ENCODE peak calls at places on chromosomes 7 and 10, in eight cellular contexts. W is bronchial epithelial cell; K is fibroblast of lung; U is neuronal stem cell; S is brain microvascular endothelial cell; C is naive thymus-derived CD4-positive, alpha-beta T cell; N is upper lobe of right lung; J is H7. Z is an unnamed sample. For H3K27me3, the result is how much of the 10 kb centered on the place peaks cover.

GRCh38 chr10:128463991-128464755 is 337.9 kb upstream of the MKI67 start:
- DNase-seq in W (peak), K (peak), U (peak), S (peak), C (peak), N (peak), J (peak), Z (peak)

GRCh38 chr7:133742709-133743538 is 384.2 kb upstream of the LRGUK start:
- DNase-seq in W (peak), K (peak), U (no peak), S (peak), C (no peak), N (no peak), J (no peak), Z (no peak)

GRCh38 chr10:91798736-91799579 is 732 bp downstream of the TNKS2 start:
- DNase-seq in W (peak), K (peak), U (no peak), S (peak), C (peak), N (peak), J (peak), Z (peak)

GRCh38 chr7:5296627-5297226 is 14.0 kb downstream of the SLC29A4 start:
- DNase-seq in W (no peak), K (no peak), U (peak), S (no peak), C (peak), N (no peak), J (peak), Z (peak)

GRCh38 chr10:102596506-102596971 is 47.7 kb upstream of the TRIM8 start:
- DNase-seq in W (peak), K (peak), U (peak), S (peak), C (peak), N (no peak), J (peak), Z (no peak)

GRCh38 chr10:70222340-70222794 is 10.9 kb downstream of the PPA1 start:
- DNase-seq in W (peak), K (no peak), U (no peak), S (no peak), C (no peak), N (no peak), J (no peak), Z (no peak)

GRCh38 chr10:604716-605631 is 84.5 kb downstream of the DIP2C start:
- DNase-seq in W (no peak), K (no peak), U (no peak), S (no peak), C (no peak), N (peak), J (no peak), Z (no peak)

GRCh38 chr7:139573871-139574270 is 50.4 kb downstream of the CLEC2L start:
- DNase-seq in W (no peak), K (no peak), U (no peak), S (no peak), C (no peak), N (no peak), J (no peak), Z (no peak)

GRCh38 chr10:92816106-92816505 is 32.2 kb upstream of the EXOC6 start:
- DNase-seq in W (no peak), K (peak), U (no peak), S (no peak), C (no peak), N (no peak), J (no peak), Z (no peak)

GRCh38 chr7:71871446-71871845 is 540.7 kb downstream of the CALN1 start:
- DNase-seq in W (no peak), K (no peak), U (no peak), S (no peak), C (no peak), N (no peak), J (peak), Z (no peak)

GRCh38 chr10:43295436-43295835 is 28.6 kb upstream of the RASGEF1A start:
- DNase-seq in W (no peak), K (no peak), U (no peak), S (no peak), C (no peak), N (no peak), J (no peak), Z (no peak)

GRCh38 chr10:92064506-92064905 is 140.9 kb downstream of the BTAF1 start:
- DNase-seq in W (no peak), K (peak), U (no peak), S (peak), C (no peak), N (no peak), J (no peak), Z (no peak)

GRCh38 chr7:28298870-28299484 is 113.3 kb upstream of the CREB5 start:
- DNase-seq in W (peak), K (peak), U (peak), S (peak), C (no peak), N (no peak), J (peak), Z (no peak)

GRCh38 chr7:46486264-46487206 is 565.5 kb upstream of the IGFBP3 start:
- DNase-seq in W (peak), K (peak), U (no peak), S (peak), C (no peak), N (no peak), J (no peak), Z (no peak)

GRCh38 chr10:58217612-58218011 is 50.1 kb downstream of the IPMK start:
- DNase-seq in W (no peak), K (peak), U (no peak), S (no peak), C (no peak), N (no peak), J (no peak), Z (no peak)

GRCh38 chr10:110192552-110192951 is 14.9 kb upstream of the MXI1 start:
- DNase-seq in W (no peak), K (no peak), U (no peak), S (no peak), C (no peak), N (no peak), J (peak), Z (peak)

GRCh38 chr7:24924375-24924774 is 55.6 kb downstream of the OSBPL3 start:
- DNase-seq in W (no peak), K (no peak), U (no peak), S (no peak), C (no peak), N (no peak), J (no peak), Z (peak)

DNA sequence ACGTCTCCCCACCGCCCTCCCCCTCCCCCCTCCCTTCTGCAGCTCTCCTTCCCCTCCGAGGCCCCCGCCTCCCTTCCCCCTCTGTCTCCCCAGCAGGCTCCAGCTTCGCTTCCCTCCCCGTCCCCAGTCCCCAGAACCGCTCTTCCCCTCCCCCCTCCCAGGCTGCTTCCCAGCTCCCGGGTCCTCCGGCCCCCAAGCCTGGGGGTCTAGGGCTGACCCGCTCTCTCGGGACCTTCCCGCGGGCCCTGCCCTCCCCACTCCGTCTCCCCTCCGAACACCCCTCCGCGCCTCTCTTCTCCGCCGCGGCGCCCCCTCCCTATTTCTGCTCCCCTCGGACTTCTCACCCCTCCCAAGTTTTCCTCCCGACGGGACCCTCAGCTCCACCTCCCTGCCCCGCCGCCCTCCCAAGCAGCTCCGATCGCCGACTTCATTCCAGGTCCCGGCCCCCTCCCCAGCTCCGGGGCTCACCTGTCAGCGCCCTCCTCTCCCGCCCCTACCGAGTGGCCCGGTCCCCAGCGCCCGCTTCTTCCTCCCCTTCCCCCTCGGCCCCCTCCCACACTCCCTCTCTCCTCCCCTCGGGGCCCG is 1.1 kb downstream of the ZNF467 start:
- DNase-seq in W (no peak), K (no peak), U (peak), S (no peak), C (peak), N (peak), J (peak), Z (no peak)
- H3K27me3 ChIP-seq in W (under half), K (under half), U (under half), S (under half), C (under half), N (under half), J (half or more), Z (under half)

GRCh38 chr10:7408494-7409044 is 2.3 kb downstream of the SFMBT2 start:
- DNase-seq in W (no peak), K (peak), U (no peak), S (no peak), C (peak), N (peak), J (peak), Z (no peak)
- H3K27me3 ChIP-seq in W (half or more), K (under half), U (half or more), S (half or more), C (under half), N (under half), J (half or more), Z (under half)

GRCh38 chr10:114242235-114242634 is 3.2 kb downstream of the VWA2 start:
- DNase-seq in W (no peak), K (no peak), U (no peak), S (no peak), C (no peak), N (no peak), J (no peak), Z (no peak)
- H3K27me3 ChIP-seq in W (under half), K (under half), U (half or more), S (half or more), C (under half), N (under half), J (under half), Z (under half)

DNA sequence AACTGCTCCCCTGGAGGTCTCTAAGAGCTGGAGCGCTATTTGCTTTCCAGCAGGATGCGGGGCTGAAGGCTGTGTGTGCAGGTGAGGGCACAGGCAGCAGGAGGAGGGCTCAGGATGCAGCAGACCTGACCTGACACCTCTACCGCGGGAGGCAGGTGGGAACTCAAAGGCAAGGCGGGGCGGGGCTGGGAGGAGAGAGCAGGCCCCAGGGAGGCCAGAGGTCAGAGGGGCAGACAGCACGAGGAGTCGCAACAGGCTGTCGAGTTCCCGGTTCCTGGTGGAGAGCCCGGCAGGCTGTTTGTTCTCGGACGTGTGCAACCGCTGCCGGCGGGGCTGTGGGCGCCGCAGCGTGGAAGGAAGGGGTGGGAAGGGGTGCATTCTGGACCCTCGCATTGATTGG is 7.9 kb upstream of the CRTAC1 start:
- DNase-seq in W (no peak), K (no peak), U (no peak), S (no peak), C (no peak), N (peak), J (peak), Z (no peak)
- H3K27me3 ChIP-seq in W (under half), K (under half), U (half or more), S (under half), C (under half), N (half or more), J (half or more), Z (under half)

GRCh38 chr7:157477550-157478212 is 140.9 kb downstream of the DNAJB6 start:
- DNase-seq in W (no peak), K (no peak), U (no peak), S (no peak), C (peak), N (peak), J (no peak), Z (no peak)
- H3K27me3 ChIP-seq in W (under half), K (under half), U (under half), S (under half), C (under half), N (under half), J (under half), Z (under half)

DNA sequence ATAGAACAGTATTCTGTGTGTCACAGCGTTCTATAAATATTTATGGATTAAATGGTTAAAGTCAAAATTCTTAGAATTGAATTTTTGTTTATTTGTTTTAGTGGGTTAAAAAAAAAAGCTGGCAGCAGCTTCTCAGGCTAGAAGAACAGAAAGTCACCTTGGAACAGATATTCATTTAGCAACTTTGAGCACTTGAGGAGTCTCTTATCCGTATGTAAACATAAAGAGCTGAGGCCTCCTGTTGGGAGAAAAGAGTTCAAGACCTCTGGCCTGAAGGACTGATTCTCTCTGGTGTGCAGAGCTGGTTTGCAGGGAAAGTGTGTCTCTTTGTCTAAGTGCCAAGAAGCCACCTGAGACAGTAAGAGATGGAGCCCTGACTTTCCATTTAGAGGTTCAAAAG is 109.9 kb downstream of the HERPUD2 start:
- DNase-seq in W (no peak), K (no peak), U (no peak), S (no peak), C (no peak), N (no peak), J (no peak), Z (no peak)
- H3K27me3 ChIP-seq in W (under half), K (under half), U (under half), S (under half), C (under half), N (under half), J (under half), Z (under half)

GRCh38 chr7:155523168-155523675 is 23.1 kb downstream of the CNPY1 start:
- DNase-seq in W (no peak), K (no peak), U (no peak), S (no peak), C (no peak), N (no peak), J (no peak), Z (no peak)

GRCh38 chr7:155526225-155526624 is 20.1 kb downstream of the CNPY1 start:
- DNase-seq in W (no peak), K (no peak), U (no peak), S (no peak), C (no peak), N (peak), J (peak), Z (no peak)

GRCh38 chr7:155521743-155522398 is 24.5 kb downstream of the CNPY1 start:
- DNase-seq in W (no peak), K (no peak), U (no peak), S (no peak), C (no peak), N (no peak), J (no peak), Z (no peak)

GRCh38 chr7:155521007-155521742 is 25.2 kb downstream of the CNPY1 start:
- DNase-seq in W (no peak), K (no peak), U (no peak), S (no peak), C (no peak), N (no peak), J (no peak), Z (no peak)

DNA sequence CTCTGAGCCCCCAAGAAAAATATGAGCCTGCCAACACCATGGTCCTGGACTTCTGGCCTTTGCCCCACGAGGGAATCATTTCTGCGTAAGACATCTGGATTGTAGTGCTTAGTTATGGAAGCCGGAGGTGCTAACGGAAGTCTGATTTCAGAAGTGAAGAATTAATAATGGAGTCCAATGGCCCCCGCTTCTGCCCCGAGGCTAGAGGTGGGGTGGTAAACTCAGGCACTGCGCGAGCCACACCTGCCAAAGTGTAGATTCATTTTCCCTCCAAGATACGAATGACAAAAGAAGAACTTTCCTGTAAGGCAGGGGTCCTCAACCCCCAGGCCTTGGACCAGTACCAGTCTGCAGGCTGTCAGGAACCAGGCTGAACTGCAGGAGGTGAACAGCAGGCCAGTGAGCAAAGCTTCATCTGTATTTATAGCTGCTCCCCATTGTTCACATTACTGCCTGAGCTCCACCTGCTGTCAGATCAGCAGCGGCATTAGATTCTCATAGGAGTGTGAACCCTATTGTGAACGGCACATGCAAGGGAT is 22.3 kb downstream of the CNPY1 start:
- DNase-seq in W (no peak), K (no peak), U (no peak), S (no peak), C (no peak), N (no peak), J (no peak), Z (peak)
- H3K27me3 ChIP-seq in W (under half), K (under half), U (under half), S (under half), C (under half), N (under half), J (under half), Z (under half)

DNA sequence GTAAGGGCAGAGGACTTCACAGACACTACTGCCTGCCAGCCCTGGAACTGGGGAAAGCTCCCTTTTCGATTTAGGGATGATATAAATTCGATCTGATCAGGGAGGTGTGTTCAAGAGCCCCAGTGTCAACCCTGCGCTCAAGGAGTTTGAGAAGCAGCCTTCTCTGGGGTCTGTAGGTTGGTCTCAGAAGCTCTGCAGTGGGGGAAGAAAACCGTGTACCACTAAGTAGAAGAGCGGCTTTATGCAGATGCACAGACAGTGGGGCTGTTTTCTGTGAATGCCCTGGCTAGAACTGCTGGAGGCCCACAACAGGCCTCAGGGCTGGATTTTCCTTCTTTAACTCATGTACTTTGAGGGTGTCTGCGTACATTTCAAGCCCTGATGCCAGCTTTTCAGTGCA is 6.4 kb upstream of the TBX20 start:
- DNase-seq in W (no peak), K (no peak), U (no peak), S (no peak), C (no peak), N (no peak), J (peak), Z (no peak)
- H3K27me3 ChIP-seq in W (under half), K (under half), U (half or more), S (half or more), C (under half), N (half or more), J (half or more), Z (under half)

DNA sequence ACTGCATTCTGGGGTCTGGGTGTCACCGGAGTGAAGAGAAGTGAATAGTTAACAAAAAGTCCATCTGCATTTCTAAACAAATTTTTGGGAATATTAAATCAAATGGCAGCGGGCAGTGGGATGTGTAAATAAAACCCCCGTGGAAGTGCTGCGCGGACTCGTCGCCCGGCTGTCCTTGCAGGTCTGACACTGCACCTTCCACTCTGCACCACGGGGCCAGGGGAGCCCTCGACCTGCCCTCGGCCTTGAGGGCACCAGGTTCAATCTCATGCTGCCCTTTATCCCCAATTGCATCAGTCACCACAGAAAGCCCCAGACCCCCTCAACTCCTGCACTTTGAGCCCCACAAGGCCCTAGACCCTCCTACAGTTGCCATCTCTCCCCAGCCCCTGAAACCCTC is 6.4 kb upstream of the SMARCD3 start:
- DNase-seq in W (no peak), K (no peak), U (no peak), S (no peak), C (no peak), N (no peak), J (no peak), Z (no peak)
- H3K27me3 ChIP-seq in W (under half), K (under half), U (under half), S (under half), C (under half), N (under half), J (under half), Z (under half)

DNA sequence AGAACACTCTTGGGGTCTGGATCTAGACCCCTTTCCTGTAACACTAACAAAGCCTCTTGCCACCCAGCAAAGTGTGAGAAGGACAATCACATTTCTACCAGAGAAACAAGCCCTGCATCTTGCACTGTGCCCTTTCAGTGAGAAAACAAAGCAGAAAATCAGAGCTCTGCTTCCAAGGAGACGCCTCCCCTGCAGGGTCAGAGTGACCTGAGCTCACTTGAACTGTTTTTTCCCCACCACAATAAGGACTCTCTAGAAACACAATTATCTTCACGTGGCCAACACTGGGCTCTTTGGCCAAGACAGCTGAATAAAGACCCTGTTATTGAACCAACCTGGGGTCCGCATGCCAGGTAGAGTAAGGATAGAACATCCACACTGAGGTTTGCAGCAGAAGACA is 30.1 kb upstream of the PRLHR start:
- DNase-seq in W (no peak), K (no peak), U (no peak), S (no peak), C (no peak), N (no peak), J (no peak), Z (no peak)
- H3K27me3 ChIP-seq in W (under half), K (under half), U (under half), S (under half), C (under half), N (under half), J (under half), Z (under half)

Z was measured in CD4-positive, CD25-positive, alpha-beta regulatory T cell.